ENCODE peak calls at places on chromosome 16, in four cellular contexts. One of them, this sample, is unnamed.

GRCh38 chr16:84484579-84485254 is 19.7 kb downstream of the MEAK7 start:
- DNase-seq in GM12878: no peak
- DNase-seq in K562: peak; percentile 83
- DNase-seq in HepG2: peak; percentile 62
- DNase-seq in this sample: peak; percentile 61

GRCh38 chr16:9821970-9822369 is 360.3 kb downstream of the GRIN2A start:
- DNase-seq in GM12878: no peak
- DNase-seq in K562: no peak
- DNase-seq in HepG2: no peak
- DNase-seq in this sample: no peak

GRCh38 chr16:75947626-75948239 is 221.4 kb upstream of the CPHXL start:
- DNase-seq in GM12878: no peak
- DNase-seq in K562: no peak
- DNase-seq in HepG2: no peak
- DNase-seq in this sample: no peak

GRCh38 chr16:66515543-66516171 is 34.3 kb downstream of the TK2 start:
- DNase-seq in GM12878: no peak
- DNase-seq in K562: peak; percentile 56
- DNase-seq in HepG2: no peak
- DNase-seq in this sample: peak; percentile 66

GRCh38 chr16:26772503-26772902 is 294.2 kb upstream of the C16orf82 start:
- DNase-seq in GM12878: no peak
- DNase-seq in K562: no peak
- DNase-seq in HepG2: no peak
- DNase-seq in this sample: no peak

GRCh38 chr16:3999479-3999868 is 116.8 kb downstream of the ADCY9 start:
- DNase-seq in GM12878: no peak
- DNase-seq in K562: no peak
- DNase-seq in HepG2: no peak
- DNase-seq in this sample: no peak

GRCh38 chr16:11205754-11206459 is 50.1 kb downstream of the SOCS1 start:
- DNase-seq in GM12878: no peak
- DNase-seq in K562: no peak
- DNase-seq in HepG2: peak; percentile 53
- DNase-seq in this sample: peak; percentile 9

GRCh38 chr16:73082608-73083007 is 34.7 kb upstream of the ZFHX3 start:
- DNase-seq in GM12878: no peak
- DNase-seq in K562: no peak
- DNase-seq in HepG2: peak; percentile 37
- DNase-seq in this sample: no peak

DNA sequence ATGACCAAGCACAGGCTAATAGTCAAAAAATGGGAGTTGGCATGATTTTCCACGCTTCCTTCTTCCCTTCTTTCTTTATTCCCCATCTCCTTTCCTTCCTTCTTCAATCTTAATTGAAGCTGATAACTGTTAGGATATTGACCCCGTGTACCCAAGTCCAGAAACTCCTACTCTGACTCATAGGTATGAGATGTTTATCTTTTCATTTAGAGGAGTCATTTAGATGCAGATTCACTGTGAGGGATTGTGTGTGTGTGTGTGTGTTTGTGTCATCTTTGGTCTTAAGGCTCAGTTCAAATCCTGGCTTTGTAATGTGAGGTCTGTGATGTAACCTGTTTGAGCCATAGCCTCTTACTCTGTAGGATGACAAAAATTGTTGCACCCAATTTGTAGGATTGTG is 332.0 kb upstream of the MAF start:
- DNase-seq in GM12878: no peak
- DNase-seq in K562: no peak
- DNase-seq in HepG2: no peak
- DNase-seq in this sample: no peak
- TF ChIP-seq MYC in GM12878: no peak
- TF ChIP-seq MYC in K562: no peak
- TF ChIP-seq MYC in HepG2: no peak
- TF ChIP-seq MYC in this sample: no peak

GRCh38 chr16:2087426-2088191 is 39.8 kb downstream of the TSC2 start:
- DNase-seq in GM12878: no peak
- DNase-seq in K562: no peak
- DNase-seq in HepG2: no peak
- DNase-seq in this sample: no peak
- TF ChIP-seq EZH2 in GM12878: no peak
- TF ChIP-seq EZH2 in K562: no peak
- TF ChIP-seq EZH2 in HepG2: no peak
- TF ChIP-seq EZH2 in this sample: no peak

DNA sequence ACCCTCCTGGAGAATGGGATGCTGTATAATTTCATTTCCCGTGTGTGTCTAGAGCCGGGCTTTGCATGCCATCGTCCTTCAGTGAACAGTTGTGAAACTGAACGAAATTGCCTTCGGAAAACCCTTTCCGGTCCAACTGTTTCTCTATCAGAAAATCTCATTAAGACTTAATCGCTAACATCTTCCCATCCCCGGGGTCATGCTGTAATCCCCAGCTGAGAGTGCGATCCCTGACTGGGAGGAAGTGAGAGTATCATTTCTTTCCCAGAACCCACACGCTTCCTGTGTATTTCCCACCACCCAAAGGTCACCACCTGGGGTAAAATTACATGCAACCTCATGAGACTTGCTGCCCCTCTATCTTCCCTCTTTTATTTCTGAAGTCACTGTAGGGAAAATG is 75.6 kb upstream of the RBFOX1 start:
- DNase-seq in GM12878: no peak
- DNase-seq in K562: no peak
- DNase-seq in HepG2: no peak
- DNase-seq in this sample: no peak
- TF ChIP-seq MYC in GM12878: no peak
- TF ChIP-seq MYC in K562: no peak
- TF ChIP-seq MYC in HepG2: no peak
- TF ChIP-seq MYC in this sample: no peak

DNA sequence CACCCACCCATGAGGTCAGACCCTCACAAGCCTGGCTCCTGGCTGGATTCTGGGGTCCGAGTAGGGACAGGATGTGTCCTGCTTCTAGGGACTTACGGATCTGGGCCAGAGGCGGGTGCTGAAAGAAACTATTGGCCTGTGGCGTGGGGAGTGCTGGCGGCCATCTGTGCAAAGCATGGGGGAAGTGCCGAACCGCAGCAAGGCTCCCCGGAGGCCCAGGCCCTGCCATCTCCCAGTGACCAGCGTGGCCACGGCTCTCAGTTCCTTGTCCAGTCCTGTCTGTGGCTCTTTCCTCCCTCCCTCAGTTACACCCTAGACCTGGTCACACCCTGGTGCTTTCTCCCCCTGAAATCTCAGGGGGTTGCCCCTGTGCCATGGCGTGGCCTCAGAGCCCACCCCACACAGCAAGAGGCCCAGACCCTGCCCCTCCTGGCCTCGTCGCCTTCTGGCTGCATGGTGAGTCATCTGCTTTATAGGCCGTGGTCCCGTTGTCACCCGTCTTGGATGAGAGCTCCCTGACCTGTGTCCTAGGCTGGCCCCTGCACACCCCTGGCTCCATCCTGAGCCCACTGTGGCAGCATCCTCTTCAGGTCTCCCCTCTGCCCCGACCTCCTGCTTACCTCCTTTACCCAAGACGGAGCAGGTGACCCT is 54.5 kb downstream of the PRMT7 start:
- DNase-seq in GM12878: no peak
- DNase-seq in K562: no peak
- DNase-seq in HepG2: no peak
- DNase-seq in this sample: no peak
- TF ChIP-seq EZH2 in GM12878: no peak
- TF ChIP-seq EZH2 in K562: no peak
- TF ChIP-seq EZH2 in HepG2: no peak
- TF ChIP-seq EZH2 in this sample: no peak

GRCh38 chr16:65153365-65154105 is 31.7 kb upstream of the CDH11 start:
- DNase-seq in GM12878: no peak
- DNase-seq in K562: no peak
- DNase-seq in HepG2: no peak
- DNase-seq in this sample: no peak
- TF ChIP-seq MYC in GM12878: no peak
- TF ChIP-seq MYC in K562: no peak
- TF ChIP-seq MYC in HepG2: no peak
- TF ChIP-seq MYC in this sample: no peak

GRCh38 chr16:83447560-83447959 is 360.2 kb upstream of the HSBP1 start:
- DNase-seq in GM12878: no peak
- DNase-seq in K562: no peak
- DNase-seq in HepG2: no peak
- DNase-seq in this sample: no peak
- TF ChIP-seq EZH2 in GM12878: no peak
- TF ChIP-seq EZH2 in K562: no peak
- TF ChIP-seq EZH2 in HepG2: no peak
- TF ChIP-seq EZH2 in this sample: no peak

GRCh38 chr16:83215417-83216001 is 588.7 kb downstream of the CDH13 start:
- DNase-seq in GM12878: no peak
- DNase-seq in K562: peak; percentile 59
- DNase-seq in HepG2: peak; percentile 21
- DNase-seq in this sample: peak; percentile 48
- TF ChIP-seq MYC in GM12878: no peak
- TF ChIP-seq MYC in K562: no peak
- TF ChIP-seq MYC in HepG2: no peak
- TF ChIP-seq MYC in this sample: no peak